ENCODE peak calls at places on chromosome 5, in five cellular contexts. P is HCT116, V is testis, J is A549, N is uterus. T is an unnamed sample.

GRCh38 chr5:77645158-77645994 is 6.9 kb upstream of the OTP start:
- DNase-seq in V (no peak), P (peak), J (peak), N (no peak), T (peak)

GRCh38 chr5:113223315-113223714 is 211.5 kb downstream of the TSSK1B start:
- DNase-seq in P (no peak), V (no peak), N (no peak), J (no peak), T (no peak)

GRCh38 chr5:2688586-2688985 is 62.9 kb downstream of the IRX2 start:
- DNase-seq in J (no peak), V (no peak), P (no peak), N (no peak), T (no peak)

GRCh38 chr5:166377756-166378155 is 1913.7 kb upstream of the WWC1 start:
- DNase-seq in J (no peak), V (peak), P (no peak), N (no peak), T (no peak)

GRCh38 chr5:177361418-177362101 is 3.8 kb downstream of the RGS14 start:
- DNase-seq in J (no peak), N (no peak), P (no peak), V (no peak), T (no peak)

GRCh38 chr5:57439601-57440000 is 43.0 kb downstream of the ACTBL2 start:
- DNase-seq in P (no peak), V (no peak), N (no peak), J (no peak), T (no peak)

GRCh38 chr5:169148066-169148740 is 152.7 kb downstream of the SLIT3 start:
- DNase-seq in P (no peak), V (no peak), N (no peak), J (no peak), T (no peak)

GRCh38 chr5:60960591-60960990 is 15.6 kb downstream of the NDUFAF2 start:
- DNase-seq in V (no peak), P (peak), N (no peak), J (no peak), T (peak)

GRCh38 chr5:7897014-7897600 is 28.2 kb downstream of the MTRR start:
- DNase-seq in J (peak), V (peak), P (no peak), N (no peak), T (peak)

GRCh38 chr5:112146323-112146848 is 272.7 kb downstream of the EPB41L4A start:
- DNase-seq in N (peak), P (no peak), J (no peak), V (no peak), T (no peak)

GRCh38 chr5:77859306-77859705 is 83.2 kb upstream of the TBCA start:
- DNase-seq in V (no peak), J (no peak), P (no peak), N (no peak), T (no peak)

GRCh38 chr5:171688696-171689495 is 96.7 kb upstream of the SMIM23 start:
- DNase-seq in N (no peak), V (no peak), P (no peak), J (no peak), T (peak)

GRCh38 chr5:157571357-157571827 is 4.2 kb downstream of the ADAM19 start:
- DNase-seq in V (no peak), N (no peak), P (no peak), J (no peak), T (no peak)

GRCh38 chr5:113163328-113163727 is 186.7 kb downstream of the DCP2 start:
- DNase-seq in N (no peak), J (no peak), V (no peak), P (peak), T (no peak)

GRCh38 chr5:68494771-68495170 is 279.2 kb downstream of the PIK3R1 start:
- DNase-seq in J (no peak), N (no peak), P (no peak), V (no peak), T (no peak)

GRCh38 chr5:149886697-149887470 is 57.7 kb downstream of the PDE6A start:
- DNase-seq in N (no peak), J (no peak), V (no peak), P (no peak), T (no peak)

GRCh38 chr5:144328505-144328904 is 157.8 kb downstream of the KCTD16 start:
- DNase-seq in J (no peak), V (no peak), P (no peak), N (no peak), T (no peak)

GRCh38 chr5:34586117-34586885 is 69.8 kb upstream of the RAI14 start:
- DNase-seq in P (no peak), V (peak), N (no peak), J (peak), T (peak)

GRCh38 chr5:90843443-90843842 is 284.8 kb downstream of the ADGRV1 start:
- DNase-seq in P (no peak), J (no peak), V (no peak), N (no peak), T (peak)

GRCh38 chr5:174599992-174600391 is 124.4 kb upstream of the MSX2 start:
- DNase-seq in J (no peak), P (no peak), N (no peak), V (peak), T (no peak)

GRCh38 chr5:180803181-180804128 is 849 bp upstream of the MGAT1 start:
- DNase-seq in V (peak), N (peak), J (no peak), P (no peak), T (peak)

GRCh38 chr5:123610665-123611406 is 98.9 kb downstream of the CSNK1G3 start:
- DNase-seq in N (no peak), J (peak), V (peak), P (peak), T (peak)

DNA sequence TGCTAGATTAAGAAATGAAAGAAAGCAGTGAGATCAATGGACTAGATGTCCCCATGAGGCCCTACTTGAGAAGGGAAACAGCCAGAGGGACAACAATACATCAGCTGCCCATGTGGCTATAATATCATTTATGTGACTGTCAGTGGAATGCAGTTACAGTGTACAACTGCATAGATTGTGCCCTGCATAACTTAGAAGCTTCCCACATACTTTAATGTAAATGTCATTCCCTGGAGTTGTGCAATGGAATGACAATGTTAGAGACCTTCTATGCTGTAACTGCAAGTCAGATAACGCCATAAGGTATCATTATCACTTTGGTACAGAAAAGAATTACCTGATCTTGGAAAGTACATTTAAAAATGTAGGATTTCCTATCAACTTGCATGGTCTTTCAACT is 67.4 kb downstream of the FBN2 start:
- DNase-seq in P (no peak), N (no peak), J (no peak), V (no peak), T (no peak)
- TF ChIP-seq POLR2A in P (no peak), N (no peak), J (no peak), V (no peak), T (no peak)

DNA sequence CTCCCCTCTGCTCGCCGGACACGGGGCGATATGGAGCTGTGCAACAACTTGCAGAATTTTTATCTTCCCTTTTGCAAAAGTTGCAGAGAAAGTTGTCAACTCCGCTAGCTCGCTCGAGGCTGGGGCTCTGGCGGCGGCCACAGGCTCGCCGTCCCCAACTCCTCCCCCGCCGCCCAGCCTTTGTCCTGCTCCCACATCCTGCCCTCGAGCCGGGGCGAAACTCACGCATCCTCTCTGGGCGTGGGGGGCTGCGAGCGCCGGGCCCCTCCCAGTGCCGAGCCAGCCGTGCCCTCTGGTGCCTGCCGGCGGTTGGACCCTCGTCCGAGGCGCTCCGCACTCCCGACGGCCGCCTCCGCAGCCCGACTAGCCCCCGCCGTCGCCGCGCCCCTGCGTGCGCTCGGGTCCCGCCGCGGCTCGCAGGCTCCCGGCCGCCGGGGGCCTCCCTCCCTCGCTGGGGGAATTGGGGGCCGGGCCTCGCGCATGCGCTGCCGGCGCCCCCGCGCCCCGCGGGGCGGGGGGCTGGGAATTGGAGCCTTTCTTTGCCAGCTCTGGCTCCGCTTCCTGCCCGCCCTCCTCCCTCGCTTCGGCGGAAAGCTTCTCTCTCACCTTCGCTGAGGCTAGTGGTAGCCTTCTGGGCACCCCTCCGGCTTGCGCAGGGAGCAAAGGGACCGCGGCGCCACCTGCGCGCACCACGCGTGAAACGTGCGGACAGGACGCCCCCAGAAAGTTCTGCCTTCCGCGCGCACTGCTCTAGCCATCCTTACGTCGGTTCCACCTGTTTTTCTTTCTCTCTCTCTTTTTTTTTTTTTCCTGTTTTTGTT is at the start of gene CCNJL:
- DNase-seq in J (peak), V (peak), N (peak), P (no peak), T (peak)
- TF ChIP-seq POLR2A in J (peak), V (no peak), N (no peak), P (no peak), T (no peak)

GRCh38 chr5:132655821-132656773 is 1.9 kb upstream of the IL13 start:
- DNase-seq in J (no peak), P (no peak), N (no peak), V (no peak), T (peak)
- TF ChIP-seq POLR2A in J (no peak), P (no peak), N (no peak), V (no peak), T (no peak)

DNA sequence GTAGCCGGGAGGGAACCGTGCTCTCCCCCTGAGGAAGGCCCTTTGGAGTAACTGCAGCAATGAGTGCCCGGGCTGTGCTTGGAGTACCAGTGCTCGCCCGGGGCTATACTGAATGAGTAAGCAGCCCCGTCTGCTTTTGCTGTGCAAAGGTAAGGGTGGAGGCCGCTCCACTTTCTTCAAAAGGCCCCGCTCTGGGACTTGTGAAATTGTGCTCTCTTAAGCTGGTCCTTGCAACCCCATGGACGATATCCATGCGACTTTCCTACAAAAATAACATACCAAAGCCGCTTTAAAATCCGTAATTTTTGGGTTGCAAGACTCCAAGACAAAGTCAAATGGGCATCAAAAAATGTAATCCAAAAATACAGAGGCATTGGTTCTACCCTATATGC is 579 bp upstream of the TNFAIP8 start:
- DNase-seq in P (no peak), V (peak), J (no peak), N (no peak), T (no peak)
- TF ChIP-seq POLR2A in P (no peak), V (no peak), J (no peak), N (no peak), T (no peak)

T was measured in erythroblast.